ENCODE peak calls at places on chromosomes 16 and 17, in nine cellular contexts. I is GM10248, V is SHP77, T is cardiac muscle cell, S is GM03348, E is AG08395, D is mucosa of descending colon, U is kidney glomerular epithelial cell, Q is prostate gland. N is an unnamed sample.

GRCh38 chr16:49455181-49455990 is 81.8 kb downstream of the C16orf78 start:
- DNase-seq in I (no peak), V (no peak), T (no peak), S (no peak), E (no peak), D (no peak), U (no peak), Q (no peak), N (no peak)

GRCh38 chr17:77345260-77345910 is 204.6 kb downstream of the SEC14L1 start:
- DNase-seq in I (no peak), V (no peak), T (no peak), S (no peak), E (peak), D (no peak), U (no peak), Q (no peak), N (no peak)

GRCh38 chr16:85137323-85138072 is 25.2 kb upstream of the CIBAR2 start:
- DNase-seq in I (no peak), V (peak), T (peak), S (peak), E (peak), D (peak), U (no peak), Q (peak), N (no peak)

GRCh38 chr17:80109713-80110446 is 8.5 kb downstream of the GAA start:
- DNase-seq in I (no peak), V (no peak), T (no peak), S (no peak), E (no peak), D (no peak), U (no peak), Q (peak), N (no peak)

GRCh38 chr16:48347980-48348379 is 37.2 kb downstream of the SIAH1 start:
- DNase-seq in I (no peak), V (no peak), T (no peak), S (no peak), E (no peak), D (no peak), U (no peak), Q (no peak), N (no peak)

GRCh38 chr17:33506889-33507650 is 214.0 kb upstream of the ASIC2 start:
- DNase-seq in I (no peak), V (no peak), T (no peak), S (no peak), E (no peak), D (no peak), U (no peak), Q (no peak), N (no peak)

GRCh38 chr16:87675111-87675510 is 72.8 kb downstream of the JPH3 start:
- DNase-seq in I (no peak), V (peak), T (no peak), S (no peak), E (no peak), D (no peak), U (no peak), Q (no peak), N (no peak)

GRCh38 chr16:88378401-88378800 is 4.4 kb upstream of the ZNF469 start:
- DNase-seq in I (no peak), V (no peak), T (no peak), S (no peak), E (no peak), D (no peak), U (no peak), Q (no peak), N (no peak)

GRCh38 chr17:78075545-78075944 is 53.0 kb downstream of the TMC6 start:
- DNase-seq in I (no peak), V (no peak), T (no peak), S (no peak), E (no peak), D (no peak), U (no peak), Q (no peak), N (no peak)

GRCh38 chr16:19123535-19124178 is 9.9 kb downstream of the ITPRIPL2 start:
- DNase-seq in I (no peak), V (no peak), T (no peak), S (no peak), E (no peak), D (peak), U (no peak), Q (peak), N (no peak)

GRCh38 chr17:56359518-56359917 is 206.2 kb downstream of the ANKFN1 start:
- DNase-seq in I (no peak), V (no peak), T (no peak), S (no peak), E (no peak), D (no peak), U (no peak), Q (no peak), N (no peak)

GRCh38 chr17:44547625-44548297 is 9.5 kb upstream of the FZD2 start:
- DNase-seq in I (no peak), V (no peak), T (no peak), S (no peak), E (no peak), D (no peak), U (no peak), Q (no peak), N (no peak)

GRCh38 chr17:40467281-40467867 is 24.1 kb downstream of the IGFBP4 start:
- DNase-seq in I (no peak), V (no peak), T (no peak), S (no peak), E (no peak), D (no peak), U (no peak), Q (no peak), N (no peak)

GRCh38 chr16:89828199-89828869 is at the start of gene SPIRE2:
- DNase-seq in I (peak), V (peak), T (peak), S (peak), E (peak), D (peak), U (peak), Q (peak), N (peak)

GRCh38 chr16:64356267-64356666 is 765.6 kb downstream of the CDH11 start:
- DNase-seq in I (no peak), V (no peak), T (no peak), S (peak), E (peak), D (no peak), U (peak), Q (no peak), N (no peak)

GRCh38 chr17:39706921-39707337 is 7.1 kb downstream of the ERBB2 start:
- DNase-seq in I (no peak), V (no peak), T (no peak), S (no peak), E (no peak), D (peak), U (no peak), Q (no peak), N (no peak)

GRCh38 chr17:81399481-81400153 is 4.4 kb downstream of the BAHCC1 start:
- DNase-seq in I (peak), V (no peak), T (no peak), S (peak), E (no peak), D (no peak), U (no peak), Q (no peak), N (peak)

GRCh38 chr16:26981266-26981938 is 85.3 kb upstream of the C16orf82 start:
- DNase-seq in I (no peak), V (no peak), T (no peak), S (peak), E (peak), D (no peak), U (no peak), Q (no peak), N (no peak)

GRCh38 chr16:67268136-67268579 is 11.2 kb upstream of the PLEKHG4 start:
- DNase-seq in I (no peak), V (no peak), T (peak), S (peak), E (peak), D (peak), U (peak), Q (no peak), N (no peak)

GRCh38 chr17:48026503-48027321 is 10.9 kb downstream of the COPZ2 start:
- DNase-seq in I (peak), V (peak), T (peak), S (peak), E (peak), D (peak), U (peak), Q (peak), N (peak)

GRCh38 chr16:71542377-71542776 is 16.2 kb downstream of the CHST4 start:
- DNase-seq in I (peak), V (peak), T (peak), S (peak), E (peak), D (no peak), U (no peak), Q (no peak), N (peak)

GRCh38 chr16:57648590-57649442 is 19.3 kb upstream of the ADGRG3 start:
- DNase-seq in I (peak), V (peak), T (peak), S (peak), E (peak), D (peak), U (peak), Q (peak), N (peak)

GRCh38 chr17:32385971-32386370 is 36.0 kb downstream of the ZNF207 start:
- DNase-seq in I (no peak), V (no peak), T (no peak), S (no peak), E (no peak), D (no peak), U (no peak), Q (no peak), N (no peak)

GRCh38 chr17:76458580-76459490 is 5.9 kb upstream of the UBE2O start:
- DNase-seq in I (peak), V (peak), T (peak), S (peak), E (peak), D (no peak), U (peak), Q (no peak), N (peak)

GRCh38 chr17:31586946-31587345 is 195.5 kb downstream of the RAB11FIP4 start:
- DNase-seq in I (no peak), V (no peak), T (no peak), S (no peak), E (peak), D (no peak), U (no peak), Q (no peak), N (no peak)

GRCh38 chr16:73565263-73565662 is 517.3 kb upstream of the ZFHX3 start:
- DNase-seq in I (no peak), V (no peak), T (peak), S (no peak), E (no peak), D (no peak), U (no peak), Q (no peak), N (no peak)

N was measured in B cell.